ENCODE peak calls at places on chromosome 15, in eight cellular contexts. One of them, this sample, is unnamed.

GRCh38 chr15:54979949-54980348 is 216.8 kb downstream of the RSL24D1 start:
- DNase-seq in neuronal stem cell: no peak
- DNase-seq in cardiac fibroblast: no peak
- DNase-seq in skeletal muscle cell: no peak
- DNase-seq in fibroblast of villous mesenchyme: no peak
- DNase-seq in spleen: no peak
- DNase-seq in psoas muscle: no peak
- DNase-seq in kidney: no peak
- DNase-seq in this sample: no peak

GRCh38 chr15:100973351-100974034 is 54.3 kb downstream of the LRRK1 start:
- DNase-seq in kidney: peak; percentile 66
- DNase-seq in cardiac fibroblast: no peak
- DNase-seq in psoas muscle: no peak
- DNase-seq in skeletal muscle cell: no peak
- DNase-seq in spleen: no peak
- DNase-seq in fibroblast of villous mesenchyme: no peak
- DNase-seq in neuronal stem cell: peak; percentile 30
- DNase-seq in this sample: peak; percentile 10

GRCh38 chr15:42932833-42933515 is 12.4 kb upstream of the TTBK2 start:
- DNase-seq in fibroblast of villous mesenchyme: peak; percentile 23
- DNase-seq in psoas muscle: no peak
- DNase-seq in cardiac fibroblast: no peak
- DNase-seq in neuronal stem cell: no peak
- DNase-seq in spleen: no peak
- DNase-seq in skeletal muscle cell: no peak
- DNase-seq in kidney: no peak
- DNase-seq in this sample: no peak

GRCh38 chr15:31324739-31325431 is 1.8 kb upstream of the KLF13 start:
- DNase-seq in fibroblast of villous mesenchyme: no peak
- DNase-seq in spleen: no peak
- DNase-seq in neuronal stem cell: no peak
- DNase-seq in kidney: peak; percentile 70
- DNase-seq in psoas muscle: no peak
- DNase-seq in cardiac fibroblast: no peak
- DNase-seq in skeletal muscle cell: no peak
- DNase-seq in this sample: no peak

GRCh38 chr15:20345401-20345958 is 196.1 kb downstream of the GOLGA6L6 start:
- DNase-seq in psoas muscle: peak; percentile 52
- DNase-seq in neuronal stem cell: no peak
- DNase-seq in spleen: peak; percentile 80
- DNase-seq in skeletal muscle cell: no peak
- DNase-seq in fibroblast of villous mesenchyme: no peak
- DNase-seq in cardiac fibroblast: no peak
- DNase-seq in kidney: peak; percentile 81
- DNase-seq in this sample: no peak

GRCh38 chr15:64619880-64620839 is 155.2 kb downstream of the RBPMS2 start:
- DNase-seq in skeletal muscle cell: peak; percentile 19
- DNase-seq in psoas muscle: no peak
- DNase-seq in kidney: no peak
- DNase-seq in neuronal stem cell: no peak
- DNase-seq in spleen: no peak
- DNase-seq in fibroblast of villous mesenchyme: no peak
- DNase-seq in cardiac fibroblast: peak; percentile 68
- DNase-seq in this sample: no peak

GRCh38 chr15:58440181-58440910 is 8.6 kb downstream of the LIPC start:
- DNase-seq in skeletal muscle cell: no peak
- DNase-seq in psoas muscle: no peak
- DNase-seq in cardiac fibroblast: peak; percentile 41
- DNase-seq in kidney: no peak
- DNase-seq in spleen: no peak
- DNase-seq in neuronal stem cell: no peak
- DNase-seq in fibroblast of villous mesenchyme: peak; percentile 39
- DNase-seq in this sample: peak; percentile 61

GRCh38 chr15:60840703-60841411 is 361.9 kb upstream of the ICE2 start:
- DNase-seq in fibroblast of villous mesenchyme: no peak
- DNase-seq in cardiac fibroblast: no peak
- DNase-seq in neuronal stem cell: no peak
- DNase-seq in skeletal muscle cell: no peak
- DNase-seq in spleen: no peak
- DNase-seq in psoas muscle: no peak
- DNase-seq in kidney: no peak
- DNase-seq in this sample: no peak

GRCh38 chr15:66917904-66918448 is 147.4 kb upstream of the SMAD3 start:
- DNase-seq in skeletal muscle cell: no peak
- DNase-seq in fibroblast of villous mesenchyme: no peak
- DNase-seq in cardiac fibroblast: no peak
- DNase-seq in psoas muscle: no peak
- DNase-seq in spleen: no peak
- DNase-seq in kidney: no peak
- DNase-seq in neuronal stem cell: no peak
- DNase-seq in this sample: no peak

GRCh38 chr15:68552344-68552743 is 26.4 kb upstream of the CORO2B start:
- DNase-seq in psoas muscle: no peak
- DNase-seq in skeletal muscle cell: no peak
- DNase-seq in neuronal stem cell: no peak
- DNase-seq in spleen: peak; percentile 20
- DNase-seq in kidney: no peak
- DNase-seq in fibroblast of villous mesenchyme: no peak
- DNase-seq in cardiac fibroblast: peak; percentile 10
- DNase-seq in this sample: no peak

GRCh38 chr15:99508807-99509311 is 56.9 kb upstream of the MEF2A start:
- DNase-seq in kidney: no peak
- DNase-seq in spleen: peak; percentile 35
- DNase-seq in cardiac fibroblast: no peak
- DNase-seq in neuronal stem cell: no peak
- DNase-seq in fibroblast of villous mesenchyme: no peak
- DNase-seq in psoas muscle: no peak
- DNase-seq in skeletal muscle cell: no peak
- DNase-seq in this sample: no peak

GRCh38 chr15:99506399-99506798 is 59.4 kb upstream of the MEF2A start:
- DNase-seq in neuronal stem cell: no peak
- DNase-seq in fibroblast of villous mesenchyme: no peak
- DNase-seq in psoas muscle: no peak
- DNase-seq in kidney: no peak
- DNase-seq in skeletal muscle cell: no peak
- DNase-seq in cardiac fibroblast: no peak
- DNase-seq in spleen: no peak
- DNase-seq in this sample: no peak

GRCh38 chr15:99504823-99505551 is 60.8 kb upstream of the MEF2A start:
- DNase-seq in skeletal muscle cell: no peak
- DNase-seq in cardiac fibroblast: peak; percentile 21
- DNase-seq in neuronal stem cell: no peak
- DNase-seq in spleen: peak; percentile 72
- DNase-seq in fibroblast of villous mesenchyme: no peak
- DNase-seq in kidney: no peak
- DNase-seq in psoas muscle: no peak
- DNase-seq in this sample: peak; percentile 38

GRCh38 chr15:99507732-99508571 is 57.8 kb upstream of the MEF2A start:
- DNase-seq in skeletal muscle cell: no peak
- DNase-seq in kidney: no peak
- DNase-seq in fibroblast of villous mesenchyme: peak; percentile 91
- DNase-seq in spleen: peak; percentile 72
- DNase-seq in neuronal stem cell: no peak
- DNase-seq in psoas muscle: peak; percentile 92
- DNase-seq in cardiac fibroblast: peak; percentile 84
- DNase-seq in this sample: peak; percentile 90

GRCh38 chr15:99507016-99507731 is 58.6 kb upstream of the MEF2A start:
- DNase-seq in spleen: peak; percentile 70
- DNase-seq in neuronal stem cell: no peak
- DNase-seq in cardiac fibroblast: peak; percentile 93
- DNase-seq in kidney: peak; percentile 85
- DNase-seq in psoas muscle: peak; percentile 67
- DNase-seq in skeletal muscle cell: peak; percentile 38
- DNase-seq in fibroblast of villous mesenchyme: peak; percentile 96
- DNase-seq in this sample: no peak
- H3K4me3 ChIP-seq in spleen: peak overlapping the region; percentile 4
- H3K4me3 ChIP-seq in neuronal stem cell: no peak overlapping the region
- H3K4me3 ChIP-seq in cardiac fibroblast: no peak overlapping the region
- H3K4me3 ChIP-seq in kidney: no peak overlapping the region
- H3K4me3 ChIP-seq in psoas muscle: peak overlapping the region; percentile 41
- H3K4me3 ChIP-seq in skeletal muscle cell: no peak overlapping the region
- H3K4me3 ChIP-seq in fibroblast of villous mesenchyme: peak overlapping the region; percentile 12
- H3K4me3 ChIP-seq in this sample: peak overlapping the region; percentile 3

DNA sequence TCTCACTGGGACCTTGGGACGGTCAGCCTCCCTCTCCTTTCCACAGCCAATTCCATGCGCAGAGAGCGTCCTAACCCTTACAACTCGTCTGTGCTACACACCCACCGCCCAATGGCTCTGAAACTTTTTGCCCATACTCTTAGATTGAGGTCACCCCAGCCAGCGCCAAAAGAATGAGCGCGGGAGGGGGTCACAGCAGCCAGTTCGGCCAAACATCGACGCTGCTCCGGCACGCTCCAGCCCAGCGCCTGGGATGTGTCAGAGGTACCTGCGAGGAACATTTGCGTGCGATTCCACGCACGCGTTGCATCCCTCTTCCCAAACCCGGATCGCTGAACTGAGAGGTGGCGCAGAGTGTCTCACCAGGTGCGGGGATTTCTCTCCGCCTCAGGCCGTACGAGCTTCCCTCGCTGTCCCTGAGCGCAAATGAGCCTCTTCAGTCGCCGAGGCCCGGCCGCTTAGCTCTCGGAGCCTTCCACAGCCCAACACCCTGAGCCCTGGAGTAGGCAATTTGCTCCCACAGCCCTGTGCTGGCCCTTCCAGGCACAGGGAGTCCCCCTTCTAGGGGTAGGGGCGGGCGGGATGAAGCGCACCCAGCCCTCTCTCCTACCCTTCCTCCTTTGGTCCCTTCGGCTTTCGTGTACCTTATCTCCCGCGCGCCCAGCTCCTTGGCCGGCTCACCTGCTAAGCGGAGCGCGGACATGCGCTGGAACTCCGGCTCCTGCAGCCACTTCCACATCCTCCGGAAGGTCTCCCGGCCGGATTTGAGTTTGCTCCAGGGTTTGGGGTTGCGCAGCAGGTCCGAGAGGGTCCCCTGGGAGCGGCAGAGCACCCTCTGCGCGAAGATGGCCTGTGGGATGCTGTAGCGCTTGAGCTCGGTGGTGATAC is 1.8 kb downstream of the ONECUT1 start:
- DNase-seq in psoas muscle: no peak
- DNase-seq in cardiac fibroblast: no peak
- DNase-seq in skeletal muscle cell: no peak
- DNase-seq in kidney: peak; percentile 61
- DNase-seq in spleen: no peak
- DNase-seq in neuronal stem cell: peak; percentile 15
- DNase-seq in fibroblast of villous mesenchyme: no peak
- DNase-seq in this sample: no peak
- H3K4me3 ChIP-seq in psoas muscle: no peak overlapping the region
- H3K4me3 ChIP-seq in cardiac fibroblast: no peak overlapping the region
- H3K4me3 ChIP-seq in skeletal muscle cell: no peak overlapping the region
- H3K4me3 ChIP-seq in kidney: no peak overlapping the region
- H3K4me3 ChIP-seq in spleen: peak overlapping the region; percentile 73
- H3K4me3 ChIP-seq in neuronal stem cell: no peak overlapping the region
- H3K4me3 ChIP-seq in fibroblast of villous mesenchyme: no peak overlapping the region
- H3K4me3 ChIP-seq in this sample: no peak overlapping the region

GRCh38 chr15:25830844-25831443 is 32.2 kb downstream of the ATP10A start:
- DNase-seq in skeletal muscle cell: peak; percentile 95
- DNase-seq in spleen: no peak
- DNase-seq in fibroblast of villous mesenchyme: peak; percentile 43
- DNase-seq in psoas muscle: peak; percentile 71
- DNase-seq in kidney: no peak
- DNase-seq in cardiac fibroblast: peak; percentile 83
- DNase-seq in neuronal stem cell: no peak
- DNase-seq in this sample: peak; percentile 64
- H3K4me3 ChIP-seq in skeletal muscle cell: peak overlapping the region; percentile 29
- H3K4me3 ChIP-seq in spleen: no peak overlapping the region
- H3K4me3 ChIP-seq in fibroblast of villous mesenchyme: no peak overlapping the region
- H3K4me3 ChIP-seq in psoas muscle: no peak overlapping the region
- H3K4me3 ChIP-seq in kidney: no peak overlapping the region
- H3K4me3 ChIP-seq in cardiac fibroblast: peak overlapping the region; percentile 38
- H3K4me3 ChIP-seq in neuronal stem cell: no peak overlapping the region
- H3K4me3 ChIP-seq in this sample: no peak overlapping the region

GRCh38 chr15:45586990-45587860 is at the start of gene BLOC1S6:
- DNase-seq in psoas muscle: peak; percentile 95
- DNase-seq in cardiac fibroblast: peak; percentile 96
- DNase-seq in fibroblast of villous mesenchyme: peak; percentile 94
- DNase-seq in skeletal muscle cell: peak; percentile 67
- DNase-seq in spleen: peak; percentile 96
- DNase-seq in neuronal stem cell: peak; percentile 92
- DNase-seq in kidney: peak; percentile 96
- DNase-seq in this sample: peak; percentile 96

GRCh38 chr15:45588199-45588910 is 1.2 kb downstream of the BLOC1S6 start:
- DNase-seq in skeletal muscle cell: no peak
- DNase-seq in neuronal stem cell: no peak
- DNase-seq in cardiac fibroblast: peak; percentile 22
- DNase-seq in psoas muscle: no peak
- DNase-seq in kidney: no peak
- DNase-seq in fibroblast of villous mesenchyme: peak; percentile 62
- DNase-seq in spleen: no peak
- DNase-seq in this sample: peak; percentile 52

GRCh38 chr15:45585069-45585468 is 2.1 kb upstream of the BLOC1S6 start:
- DNase-seq in neuronal stem cell: no peak
- DNase-seq in fibroblast of villous mesenchyme: no peak
- DNase-seq in psoas muscle: no peak
- DNase-seq in skeletal muscle cell: no peak
- DNase-seq in kidney: no peak
- DNase-seq in cardiac fibroblast: no peak
- DNase-seq in spleen: no peak
- DNase-seq in this sample: no peak

GRCh38 chr15:45587861-45588170 is 637 bp downstream of the BLOC1S6 start:
- DNase-seq in neuronal stem cell: no peak
- DNase-seq in spleen: no peak
- DNase-seq in skeletal muscle cell: no peak
- DNase-seq in fibroblast of villous mesenchyme: no peak
- DNase-seq in psoas muscle: no peak
- DNase-seq in cardiac fibroblast: no peak
- DNase-seq in kidney: no peak
- DNase-seq in this sample: no peak

DNA sequence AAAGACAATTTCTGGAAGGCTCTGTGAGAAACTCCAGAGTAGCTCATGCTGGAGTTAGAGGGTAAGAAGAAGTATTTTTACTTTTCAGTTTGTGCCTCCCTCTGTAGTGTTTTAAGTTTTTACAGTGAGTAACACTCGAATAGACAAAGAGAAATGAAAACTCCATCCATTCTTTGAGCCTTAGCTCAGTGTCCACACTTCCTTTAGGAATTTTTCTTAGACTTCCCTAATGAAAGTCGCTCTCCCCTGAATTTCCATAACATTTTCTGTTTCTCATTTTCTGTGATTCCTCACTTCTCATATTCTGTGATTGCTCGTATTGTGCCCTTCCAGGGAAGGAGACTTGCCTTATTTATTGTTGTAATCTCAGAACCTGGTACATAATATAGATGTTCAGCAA is 2.1 kb downstream of the BLOC1S6 start:
- DNase-seq in kidney: no peak
- DNase-seq in psoas muscle: no peak
- DNase-seq in skeletal muscle cell: no peak
- DNase-seq in fibroblast of villous mesenchyme: no peak
- DNase-seq in cardiac fibroblast: no peak
- DNase-seq in neuronal stem cell: no peak
- DNase-seq in spleen: no peak
- DNase-seq in this sample: no peak
- H3K4me3 ChIP-seq in kidney: no peak overlapping the region
- H3K4me3 ChIP-seq in psoas muscle: peak overlapping the region; percentile 95
- H3K4me3 ChIP-seq in skeletal muscle cell: peak overlapping the region; percentile 67
- H3K4me3 ChIP-seq in fibroblast of villous mesenchyme: no peak overlapping the region
- H3K4me3 ChIP-seq in cardiac fibroblast: peak overlapping the region; percentile 95
- H3K4me3 ChIP-seq in neuronal stem cell: peak overlapping the region; percentile 69
- H3K4me3 ChIP-seq in spleen: peak overlapping the region; percentile 91
- H3K4me3 ChIP-seq in this sample: no peak overlapping the region

This sample was measured in mesenchymal stem cell.